ENCODE peak calls at places on chromosomes 1 and 21, in eight cellular contexts. L, I, F, A, W, T, J and M are unnamed samples.

GRCh38 chr1:22176258-22176657 is 33.4 kb upstream of the WNT4 start:
- DNase-seq in L (no peak), I (no peak), F (no peak), A (no peak), W (no peak), T (no peak), J (no peak), M (no peak)

GRCh38 chr21:45236481-45236880 is 51.2 kb downstream of the POFUT2 start:
- DNase-seq in L (no peak), I (no peak), F (no peak), A (no peak), W (no peak), T (no peak), J (no peak), M (no peak)

GRCh38 chr1:11284784-11285183 is 11.8 kb downstream of the UBIAD1 start:
- DNase-seq in L (no peak), I (no peak), F (no peak), A (no peak), W (no peak), T (no peak), J (no peak), M (no peak)

GRCh38 chr1:84539972-84540371 is 33.6 kb upstream of the GNG5 start:
- DNase-seq in L (no peak), I (peak; percentile 54), F (peak; percentile 36), A (no peak), W (no peak), T (no peak), J (no peak), M (no peak)

GRCh38 chr1:182330303-182330702 is 61.3 kb downstream of the GLUL start:
- DNase-seq in L (no peak), I (no peak), F (peak; percentile 8), A (no peak), W (no peak), T (peak; percentile 40), J (peak; percentile 45), M (no peak)

GRCh38 chr1:221839794-221840395 is 98.0 kb upstream of the DUSP10 start:
- DNase-seq in L (no peak), I (peak; percentile 44), F (peak; percentile 61), A (no peak), W (no peak), T (peak; percentile 56), J (peak; percentile 33), M (no peak)

GRCh38 chr21:44039828-44040227 is 27.7 kb downstream of the TRAPPC10 start:
- DNase-seq in L (no peak), I (no peak), F (no peak), A (no peak), W (no peak), T (no peak), J (no peak), M (no peak)

GRCh38 chr1:173914366-173914871 is 2.7 kb downstream of the SERPINC1 start:
- DNase-seq in L (peak; percentile 34), I (peak; percentile 18), F (no peak), A (no peak), W (peak; percentile 10), T (peak; percentile 37), J (peak; percentile 70), M (peak; percentile 80)

GRCh38 chr1:89809556-89809955 is 11.3 kb upstream of the LRRC8D start:
- DNase-seq in L (no peak), I (peak; percentile 61), F (peak; percentile 89), A (no peak), W (no peak), T (no peak), J (no peak), M (no peak)

GRCh38 chr1:47442844-47443529 is 5.1 kb downstream of the FOXD2 start:
- DNase-seq in L (no peak), I (no peak), F (no peak), A (no peak), W (no peak), T (no peak), J (no peak), M (peak; percentile 40)
- H3K27ac ChIP-seq in L (no peak overlapping the region), I (no peak overlapping the region), F (no peak overlapping the region), A (no peak overlapping the region), W (no peak overlapping the region), T (no peak overlapping the region), J (no peak overlapping the region), M (no peak overlapping the region)

GRCh38 chr21:29436650-29437049 is 137.9 kb downstream of the BACH1 start:
- DNase-seq in L (no peak), I (no peak), F (no peak), A (no peak), W (no peak), T (no peak), J (no peak), M (no peak)
- H3K4me3 ChIP-seq in L (no peak overlapping the region), I (no peak overlapping the region), F (no peak overlapping the region), A (no peak overlapping the region), W (no peak overlapping the region), T (no peak overlapping the region), J (no peak overlapping the region), M (no peak overlapping the region)

GRCh38 chr21:15823486-15824150 is 93.8 kb downstream of the USP25 start:
- DNase-seq in L (no peak), I (no peak), F (no peak), A (no peak), W (no peak), T (no peak), J (no peak), M (no peak)
- H3K27me3 ChIP-seq in L (no peaks in the 10 kb centered on the region), I (no peaks in the 10 kb centered on the region), F (no peaks in the 10 kb centered on the region), A (no peaks in the 10 kb centered on the region), W (no peaks in the 10 kb centered on the region), T (no peaks in the 10 kb centered on the region), J (no peaks in the 10 kb centered on the region), M (no peaks in the 10 kb centered on the region)

DNA sequence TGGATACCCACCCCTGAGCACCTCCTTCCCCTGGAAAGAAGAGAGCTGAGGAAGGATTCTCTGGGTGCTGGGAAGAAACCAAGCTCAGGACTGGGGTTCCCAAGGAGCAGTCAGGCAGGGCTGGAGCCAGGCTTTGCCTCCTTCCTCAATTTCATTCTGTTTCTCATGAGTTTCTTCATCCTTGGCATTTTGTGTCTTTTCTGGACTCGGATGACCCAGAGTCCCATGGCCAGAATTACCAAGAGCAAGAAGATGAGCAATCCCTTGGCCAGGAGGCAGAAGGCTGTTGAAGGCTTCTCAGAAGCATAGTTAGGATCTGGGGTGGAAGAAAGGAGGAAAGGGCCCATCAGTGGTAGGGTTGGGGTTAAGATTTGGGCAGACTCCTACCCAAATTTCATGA is 2.5 kb downstream of the SLAMF9 start:
- DNase-seq in L (no peak), I (no peak), F (no peak), A (no peak), W (no peak), T (peak; percentile 16), J (no peak), M (peak; percentile 27)
- H3K27ac ChIP-seq in L (no peak overlapping the region), I (no peak overlapping the region), F (no peak overlapping the region), A (no peak overlapping the region), W (no peak overlapping the region), T (no peak overlapping the region), J (no peak overlapping the region), M (no peak overlapping the region)

GRCh38 chr1:232570007-232570406 is 59.9 kb downstream of the SIPA1L2 start:
- DNase-seq in L (no peak), I (peak; percentile 22), F (peak; percentile 74), A (no peak), W (no peak), T (no peak), J (no peak), M (no peak)
- H3K4me3 ChIP-seq in L (no peak overlapping the region), I (no peak overlapping the region), F (no peak overlapping the region), A (no peak overlapping the region), W (no peak overlapping the region), T (no peak overlapping the region), J (no peak overlapping the region), M (no peak overlapping the region)

GRCh38 chr1:24928631-24929090 is 1.4 kb downstream of the RUNX3 start:
- DNase-seq in L (peak; percentile 66), I (no peak), F (no peak), A (no peak), W (no peak), T (no peak), J (no peak), M (peak; percentile 79)
- H3K27me3 ChIP-seq in L (peaks cover 97% of the 10 kb centered on the region), I (peaks cover 90% of the 10 kb centered on the region), F (peaks cover 58% of the 10 kb centered on the region), A (peaks cover 94% of the 10 kb centered on the region), W (no peaks in the 10 kb centered on the region), T (peaks cover 88% of the 10 kb centered on the region), J (no peaks in the 10 kb centered on the region), M (peaks cover 85% of the 10 kb centered on the region)

GRCh38 chr1:192747942-192748341 is 60.9 kb upstream of the RGS2 start:
- DNase-seq in L (no peak), I (peak; percentile 8), F (peak; percentile 3), A (no peak), W (no peak), T (no peak), J (no peak), M (no peak)
- H3K27ac ChIP-seq in L (no peak overlapping the region), I (no peak overlapping the region), F (no peak overlapping the region), A (no peak overlapping the region), W (no peak overlapping the region), T (no peak overlapping the region), J (no peak overlapping the region), M (no peak overlapping the region)

GRCh38 chr1:168134132-168135041 is 2.3 kb downstream of the GPR161 start:
- DNase-seq in L (no peak), I (no peak), F (no peak), A (no peak), W (no peak), T (no peak), J (no peak), M (no peak)

GRCh38 chr1:168135982-168136708 is 585 bp downstream of the GPR161 start:
- DNase-seq in L (peak; percentile 69), I (peak; percentile 17), F (peak; percentile 11), A (peak; percentile 55), W (no peak), T (no peak), J (peak; percentile 53), M (peak; percentile 80)

GRCh38 chr1:168136709-168137514 is at the start of gene GPR161:
- DNase-seq in L (peak; percentile 92), I (peak; percentile 36), F (peak; percentile 65), A (peak; percentile 60), W (no peak), T (peak; percentile 48), J (peak; percentile 80), M (peak; percentile 91)

GRCh38 chr1:168137515-168137821 is 738 bp upstream of the GPR161 start:
- DNase-seq in L (no peak), I (no peak), F (no peak), A (no peak), W (no peak), T (no peak), J (no peak), M (no peak)

DNA sequence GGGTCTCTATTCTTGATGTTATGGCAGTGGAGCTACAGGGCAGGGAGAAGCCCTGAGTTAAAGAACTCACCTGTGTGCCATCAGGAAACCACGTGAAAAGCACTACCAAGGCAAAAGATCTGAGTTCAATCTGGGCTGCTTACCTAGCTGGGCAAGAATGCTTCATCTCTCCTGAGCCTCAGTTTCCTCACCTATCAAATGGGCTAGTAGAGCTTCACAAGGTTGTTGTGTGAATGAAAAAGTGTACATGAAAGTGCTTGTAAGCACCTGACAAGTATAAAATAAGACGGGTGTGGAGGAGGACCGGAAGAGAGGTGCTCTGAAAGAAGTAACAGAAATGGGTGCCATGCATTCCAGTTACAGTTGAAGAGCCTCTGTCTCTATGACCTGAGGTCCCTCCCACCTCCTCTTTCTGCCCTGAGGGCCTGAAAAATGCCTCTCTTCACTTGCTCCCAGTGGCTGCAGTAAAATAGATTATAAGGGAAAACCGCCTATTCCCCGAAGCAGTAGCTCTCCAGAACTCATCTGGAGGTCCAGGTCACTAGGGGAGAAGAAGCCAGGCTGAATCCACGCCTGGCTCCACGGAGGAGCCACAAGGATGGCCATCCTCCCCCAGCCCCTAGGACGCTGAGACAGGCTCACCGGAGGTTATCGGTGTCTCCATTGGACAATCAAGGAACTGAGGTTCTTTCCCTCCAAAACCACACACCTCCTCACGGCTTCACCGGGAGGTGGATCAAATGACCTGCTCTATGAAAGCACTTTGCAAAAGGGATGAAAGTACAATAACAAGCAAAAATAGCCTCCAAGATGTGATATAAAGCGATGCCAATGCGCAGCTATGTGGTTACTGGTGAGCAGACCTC is 1.4 kb downstream of the GPR161 start:
- DNase-seq in L (no peak), I (no peak), F (peak; percentile 26), A (no peak), W (no peak), T (no peak), J (no peak), M (peak; percentile 67)
- H3K4me3 ChIP-seq in L (peak overlapping the region; percentile 81), I (peak overlapping the region; percentile 68), F (peak overlapping the region; percentile 87), A (peak overlapping the region; percentile 79), W (peak overlapping the region; percentile 50), T (peak overlapping the region; percentile 90), J (peak overlapping the region; percentile 45), M (peak overlapping the region; percentile 86)